ENCODE peak calls at places on chromosomes 13 and 19, in ten cellular contexts. M is A673, U is neural progenitor cell, D is breast epithelium, S is stomach, E is astrocyte of the spinal cord, J is NB4, B is cardiac muscle cell, T is colonic mucosa, H is left ventricle myocardium inferior. A is an unnamed sample.

GRCh38 chr13:53004605-53005004 is 24.0 kb upstream of the OLFM4 start:
- DNase-seq in M (no peak), U (peak; percentile 16), D (no peak), S (no peak), E (no peak), J (no peak), B (no peak), T (peak; percentile 23), H (no peak), A (no peak)

GRCh38 chr19:11693505-11694499 is 44.9 kb downstream of the ZNF823 start:
- DNase-seq in M (peak; percentile 95), U (peak; percentile 52), D (no peak), S (no peak), E (peak; percentile 32), J (peak; percentile 61), B (peak; percentile 66), T (peak; percentile 26), H (no peak), A (peak; percentile 59)

GRCh38 chr19:8332976-8333770 is 9.9 kb downstream of the KANK3 start:
- DNase-seq in M (no peak), U (peak; percentile 48), D (no peak), S (no peak), E (no peak), J (no peak), B (no peak), T (no peak), H (peak; percentile 56), A (no peak)

GRCh38 chr13:110137677-110138008 is 169.3 kb downstream of the COL4A1 start:
- DNase-seq in M (peak; percentile 62), U (peak; percentile 43), D (no peak), S (no peak), E (no peak), J (no peak), B (peak; percentile 30), T (peak; percentile 36), H (peak; percentile 59), A (no peak)

GRCh38 chr13:49549289-49549688 is 36.1 kb downstream of the RCBTB1 start:
- DNase-seq in M (no peak), U (no peak), D (no peak), S (no peak), E (no peak), J (no peak), B (no peak), T (no peak), H (no peak), A (no peak)

GRCh38 chr13:43495732-43496131 is 291.0 kb downstream of the ENOX1 start:
- DNase-seq in M (no peak), U (no peak), D (no peak), S (no peak), E (no peak), J (no peak), B (no peak), T (no peak), H (no peak), A (no peak)

GRCh38 chr13:92951273-92951820 is 275.3 kb upstream of the GPC6 start:
- DNase-seq in M (no peak), U (no peak), D (no peak), S (no peak), E (no peak), J (no peak), B (peak; percentile 54), T (no peak), H (no peak), A (peak; percentile 63)

GRCh38 chr13:110037925-110038573 is 251.7 kb upstream of the IRS2 start:
- DNase-seq in M (no peak), U (no peak), D (no peak), S (no peak), E (no peak), J (no peak), B (no peak), T (no peak), H (no peak), A (no peak)

GRCh38 chr19:50330365-50331078 is 1.3 kb upstream of the KCNC3 start:
- DNase-seq in M (peak; percentile 88), U (peak; percentile 98), D (peak; percentile 81), S (peak; percentile 78), E (no peak), J (peak; percentile 79), B (peak; percentile 75), T (peak; percentile 76), H (peak; percentile 83), A (peak; percentile 16)

GRCh38 chr13:111407381-111408131 is 87.1 kb downstream of the TEX29 start:
- DNase-seq in M (no peak), U (no peak), D (no peak), S (no peak), E (no peak), J (no peak), B (no peak), T (no peak), H (no peak), A (no peak)

GRCh38 chr19:42175952-42176648 is 41.4 kb downstream of the DEDD2 start:
- DNase-seq in M (no peak), U (peak; percentile 65), D (no peak), S (no peak), E (peak; percentile 23), J (no peak), B (peak; percentile 35), T (no peak), H (no peak), A (peak; percentile 23)

GRCh38 chr19:607301-608154 is 17.8 kb downstream of the HCN2 start:
- DNase-seq in M (no peak), U (no peak), D (no peak), S (no peak), E (no peak), J (no peak), B (no peak), T (no peak), H (no peak), A (no peak)

GRCh38 chr19:16739546-16739945 is 19.9 kb downstream of the NWD1 start:
- DNase-seq in M (peak; percentile 43), U (peak; percentile 59), D (no peak), S (no peak), E (no peak), J (peak; percentile 40), B (peak; percentile 2), T (no peak), H (no peak), A (no peak)

GRCh38 chr13:81048026-81048461 is 707.1 kb upstream of the SPRY2 start:
- DNase-seq in M (no peak), U (no peak), D (no peak), S (no peak), E (peak; percentile 19), J (peak; percentile 8), B (no peak), T (no peak), H (no peak), A (no peak)

GRCh38 chr13:43936630-43937029 is 56.9 kb downstream of the LACC1 start:
- DNase-seq in M (no peak), U (no peak), D (no peak), S (no peak), E (no peak), J (no peak), B (no peak), T (no peak), H (no peak), A (no peak)

GRCh38 chr13:31793246-31793645 is 53.9 kb downstream of the RXFP2 start:
- DNase-seq in M (no peak), U (no peak), D (no peak), S (no peak), E (peak; percentile 13), J (no peak), B (no peak), T (no peak), H (no peak), A (no peak)

GRCh38 chr19:2808129-2808941 is 11.3 kb upstream of the ZNF554 start:
- DNase-seq in M (no peak), U (no peak), D (no peak), S (no peak), E (no peak), J (no peak), B (no peak), T (no peak), H (no peak), A (no peak)

GRCh38 chr19:31066385-31066784 is 282.9 kb downstream of the TSHZ3 start:
- DNase-seq in M (peak; percentile 86), U (no peak), D (no peak), S (no peak), E (peak; percentile 66), J (no peak), B (peak; percentile 14), T (no peak), H (no peak), A (peak; percentile 29)
- H3K4me3 ChIP-seq in M (no peak overlapping the region), U (no peak overlapping the region), D (no peak overlapping the region), S (no peak overlapping the region), E (no peak overlapping the region), J (no peak overlapping the region), B (no peak overlapping the region), T (no peak overlapping the region), H (no peak overlapping the region), A (no peak overlapping the region)

GRCh38 chr19:44499962-44500949 is at the start of gene ZNF180:
- DNase-seq in M (peak; percentile 96), U (peak; percentile 99), D (peak; percentile 96), S (peak; percentile 95), E (peak; percentile 97), J (peak; percentile 93), B (peak; percentile 96), T (peak; percentile 98), H (peak; percentile 96), A (peak; percentile 94)
- TF ChIP-seq CTCF in M (peak; percentile 42), U (peak; percentile 56), D (peak; percentile 79), S (peak; percentile 57), E (peak; percentile 40), J (no peak), B (peak; percentile 38), T (peak; percentile 44), H (peak; percentile 62), A (peak; percentile 33)

GRCh38 chr19:5338661-5339469 is 1.7 kb downstream of the PTPRS start:
- DNase-seq in M (peak; percentile 53), U (peak; percentile 83), D (no peak), S (no peak), E (no peak), J (peak; percentile 15), B (no peak), T (no peak), H (no peak), A (no peak)
- H3K4me3 ChIP-seq in M (peak overlapping the region; percentile 83), U (peak overlapping the region; percentile 89), D (peak overlapping the region; percentile 64), S (no peak overlapping the region), E (peak overlapping the region; percentile 61), J (no peak overlapping the region), B (peak overlapping the region; percentile 92), T (no peak overlapping the region), H (peak overlapping the region; percentile 71), A (peak overlapping the region; percentile 63)

DNA sequence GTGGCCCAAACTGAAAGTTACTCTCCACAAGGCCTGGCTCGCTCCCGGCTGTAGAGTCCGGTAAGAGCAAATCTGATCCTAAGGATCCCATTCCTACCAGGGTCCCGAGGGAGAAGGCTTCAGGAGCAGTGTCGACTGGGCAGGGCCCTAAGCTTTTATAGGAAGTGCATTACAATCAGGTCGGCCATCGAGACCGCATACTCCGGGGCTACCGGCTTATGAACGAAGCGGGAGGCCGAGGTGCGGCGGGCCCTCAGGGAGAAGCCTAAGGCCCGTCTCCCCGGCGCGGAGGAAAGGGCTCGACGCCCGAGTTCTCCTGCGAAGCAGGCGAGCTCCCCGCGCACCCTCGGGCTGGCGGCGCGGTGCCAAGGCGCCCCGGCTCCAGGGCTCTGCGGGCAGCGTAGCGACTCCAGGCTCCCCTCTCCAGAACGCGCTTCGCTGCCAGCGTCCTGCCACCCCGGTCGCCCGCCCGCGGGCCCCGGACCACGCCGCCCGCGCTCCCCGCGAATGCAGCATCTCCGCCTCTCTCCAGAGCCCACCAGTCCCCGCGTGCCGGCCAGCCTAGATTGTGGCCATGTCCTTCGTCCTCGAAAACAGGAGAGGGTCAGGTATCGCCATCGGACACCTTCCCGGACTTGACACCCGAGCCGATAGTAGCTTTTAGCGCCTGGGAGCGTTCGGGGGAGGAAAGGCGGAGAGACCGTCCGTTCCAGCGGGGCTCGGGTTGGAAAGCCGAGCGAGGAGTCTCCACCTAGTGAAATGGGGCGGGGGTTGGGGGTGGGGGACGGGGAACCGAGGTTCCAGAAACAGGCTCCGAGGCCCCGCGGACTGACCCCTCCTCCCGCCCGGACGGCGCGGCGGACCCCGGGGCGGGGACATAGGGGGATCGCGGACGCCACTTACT is 1.3 kb downstream of the EFNB2 start:
- DNase-seq in M (no peak), U (peak; percentile 55), D (no peak), S (peak; percentile 53), E (peak; percentile 77), J (no peak), B (peak; percentile 74), T (peak; percentile 62), H (peak; percentile 28), A (peak; percentile 69)
- TF ChIP-seq CTCF in M (no peak), U (no peak), D (no peak), S (no peak), E (peak; percentile 11), J (no peak), B (no peak), T (no peak), H (no peak), A (no peak)